ENCODE peak calls at places on chromosome 1, in five cellular contexts. A, X, J, N and W are unnamed samples.

GRCh38 chr1:183548136-183548535 is 42.1 kb downstream of the NCF2 start:
- DNase-seq in A (no peak), X (no peak), J (no peak), N (no peak), W (no peak)

GRCh38 chr1:241513378-241513777 is 6.2 kb downstream of the FH start:
- DNase-seq in A (no peak), X (no peak), J (no peak), N (no peak), W (no peak)

GRCh38 chr1:14976260-14976659 is 177.3 kb upstream of the TMEM51 start:
- DNase-seq in A (no peak), X (no peak), J (no peak), N (no peak), W (no peak)

GRCh38 chr1:24745711-24746582 is 700 bp downstream of the CLIC4 start:
- DNase-seq in A (no peak), X (no peak), J (no peak), N (no peak), W (no peak)

GRCh38 chr1:24946861-24947658 is 17.0 kb upstream of the RUNX3 start:
- DNase-seq in A (peak; percentile 88), X (peak; percentile 68), J (peak; percentile 70), N (no peak), W (peak; percentile 84)

GRCh38 chr1:95554408-95554807 is 320.4 kb downstream of the RWDD3 start:
- DNase-seq in A (no peak), X (no peak), J (no peak), N (no peak), W (no peak)

GRCh38 chr1:53182688-53183276 is 13.8 kb upstream of the CPT2 start:
- DNase-seq in A (no peak), X (no peak), J (no peak), N (no peak), W (no peak)

GRCh38 chr1:173870252-173871075 is 2.3 kb downstream of the ZBTB37 start:
- DNase-seq in A (peak; percentile 27), X (no peak), J (peak; percentile 53), N (no peak), W (peak; percentile 35)

GRCh38 chr1:210222288-210223006 is 10.1 kb upstream of the SERTAD4 start:
- DNase-seq in A (no peak), X (no peak), J (no peak), N (no peak), W (no peak)

GRCh38 chr1:46543382-46543760 is 8.1 kb downstream of the KNCN start:
- DNase-seq in A (no peak), X (no peak), J (no peak), N (no peak), W (no peak)

GRCh38 chr1:28112388-28113311 is 24.2 kb upstream of the EYA3 start:
- DNase-seq in A (no peak), X (peak; percentile 46), J (no peak), N (no peak), W (no peak)

GRCh38 chr1:1614204-1614953 is 921 bp upstream of the MIB2 start:
- DNase-seq in A (no peak), X (peak; percentile 49), J (no peak), N (no peak), W (no peak)

GRCh38 chr1:21913763-21914162 is 23.3 kb downstream of the HSPG2 start:
- DNase-seq in A (no peak), X (no peak), J (no peak), N (no peak), W (no peak)

GRCh38 chr1:161074676-161075368 is 5.1 kb upstream of the ARHGAP30 start:
- DNase-seq in A (no peak), X (peak; percentile 41), J (no peak), N (no peak), W (no peak)

GRCh38 chr1:43639990-43640794 is 9.8 kb upstream of the KDM4A start:
- DNase-seq in A (no peak), X (no peak), J (no peak), N (no peak), W (no peak)

GRCh38 chr1:183544598-183545297 is 45.5 kb downstream of the NCF2 start:
- DNase-seq in A (no peak), X (no peak), J (no peak), N (no peak), W (no peak)

GRCh38 chr1:178037510-178038253 is 56.2 kb upstream of the RASAL2 start:
- DNase-seq in A (no peak), X (peak; percentile 67), J (no peak), N (peak; percentile 86), W (no peak)

GRCh38 chr1:34762474-34763141 is 3.1 kb downstream of the GJB4 start:
- DNase-seq in A (no peak), X (no peak), J (no peak), N (no peak), W (no peak)

GRCh38 chr1:204992499-204992898 is 50.5 kb upstream of the CNTN2 start:
- DNase-seq in A (no peak), X (no peak), J (no peak), N (no peak), W (no peak)

GRCh38 chr1:51301844-51302162 is 28.6 kb downstream of the TTC39A start:
- DNase-seq in A (no peak), X (no peak), J (no peak), N (no peak), W (no peak)
- TF ChIP-seq TAF1 in A (no peak), X (no peak), J (no peak), N (no peak), W (no peak)

DNA sequence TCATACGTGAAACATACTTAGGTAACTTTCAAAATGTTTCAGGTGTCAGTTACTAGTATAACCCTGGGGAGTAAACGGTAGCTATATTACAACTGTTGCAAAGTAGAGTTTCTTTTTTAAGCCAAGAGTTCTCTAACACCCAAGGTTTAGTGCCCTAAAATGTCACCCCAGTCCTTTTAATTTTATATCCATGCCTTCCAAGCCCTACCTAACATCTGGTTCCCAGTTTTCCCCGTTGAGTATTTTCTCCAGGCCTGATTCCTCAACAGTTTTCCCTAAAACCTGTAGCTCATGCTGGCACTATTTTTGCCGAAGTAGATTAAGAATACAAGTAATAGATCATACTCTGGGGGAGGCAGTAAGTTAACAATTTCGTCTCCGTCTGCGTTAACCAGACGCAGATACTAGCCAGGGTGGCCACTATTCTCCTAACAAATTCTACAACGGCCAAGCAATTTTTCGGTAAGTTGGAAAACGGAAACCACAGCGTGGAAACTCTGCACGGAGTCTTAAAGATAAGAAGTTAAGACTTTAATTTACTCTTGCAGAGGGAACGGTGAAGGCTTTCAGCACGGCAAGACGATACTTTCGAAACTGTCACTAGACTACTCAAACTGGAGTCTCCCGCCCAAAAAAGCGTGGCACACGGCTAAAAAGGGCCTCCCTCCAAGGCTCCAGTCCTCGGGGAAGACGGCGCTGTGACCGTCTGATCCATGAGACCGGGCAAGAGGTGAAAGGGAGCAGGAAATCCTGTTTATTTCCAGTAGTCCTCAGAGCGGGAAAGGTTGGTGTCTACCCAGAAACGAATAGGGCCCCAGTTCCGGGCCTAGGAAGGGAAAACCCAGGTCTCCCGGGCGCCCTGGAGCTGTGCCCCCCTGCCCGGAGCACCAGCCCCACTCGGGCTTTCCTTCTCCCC is 945 bp downstream of the SRSF4 start:
- DNase-seq in A (peak; percentile 29), X (no peak), J (no peak), N (no peak), W (no peak)
- TF ChIP-seq POLR2AphosphoS5 in A (no peak), X (no peak), J (no peak), N (no peak), W (no peak)

GRCh38 chr1:228457017-228457395 is 30.2 kb upstream of the RNF187 start:
- DNase-seq in A (no peak), X (no peak), J (no peak), N (no peak), W (no peak)

GRCh38 chr1:228455715-228456114 is 31.5 kb upstream of the RNF187 start:
- DNase-seq in A (no peak), X (no peak), J (no peak), N (no peak), W (no peak)

GRCh38 chr1:228456252-228457016 is 30.7 kb upstream of the RNF187 start:
- DNase-seq in A (no peak), X (no peak), J (no peak), N (no peak), W (no peak)

GRCh38 chr1:228459091-228459993 is 27.8 kb upstream of the RNF187 start:
- DNase-seq in A (peak; percentile 38), X (peak; percentile 18), J (no peak), N (peak; percentile 85), W (peak; percentile 43)

DNA sequence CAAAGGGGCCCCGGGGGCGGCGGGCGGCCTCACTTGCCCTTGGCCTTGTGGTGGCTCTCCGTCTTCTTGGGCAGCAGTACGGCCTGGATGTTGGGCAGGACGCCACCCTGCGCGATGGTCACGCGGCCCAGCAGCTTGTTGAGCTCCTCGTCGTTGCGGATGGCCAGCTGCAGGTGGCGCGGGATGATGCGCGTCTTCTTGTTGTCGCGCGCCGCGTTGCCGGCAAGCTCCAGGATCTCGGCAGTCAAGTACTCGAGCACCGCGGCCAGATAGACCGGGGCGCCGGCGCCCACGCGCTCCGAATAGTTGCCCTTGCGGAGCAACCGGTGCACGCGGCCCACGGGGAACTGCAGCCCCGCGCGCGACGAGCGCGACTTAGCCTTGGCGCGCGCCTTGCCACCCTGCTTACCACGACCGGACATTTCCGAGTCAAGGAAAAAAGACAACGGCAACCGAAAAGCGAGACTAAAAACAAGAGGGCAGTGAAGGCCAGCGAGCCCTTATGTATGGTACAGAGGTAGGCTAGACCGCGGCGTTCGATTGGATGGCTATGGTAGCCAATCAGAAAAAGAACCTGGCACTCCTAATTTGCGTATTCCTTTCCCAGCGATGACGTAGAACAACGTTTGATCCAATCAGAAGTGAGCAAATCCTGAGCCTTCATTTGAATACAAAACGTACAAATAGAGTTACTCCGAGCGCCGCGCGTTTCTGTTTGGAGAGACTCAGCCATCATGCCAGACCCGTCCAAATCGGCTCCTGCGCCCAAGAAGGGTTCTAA is 29.6 kb upstream of the RNF187 start:
- DNase-seq in A (peak; percentile 74), X (no peak), J (peak; percentile 89), N (peak; percentile 94), W (peak; percentile 81)
- TF ChIP-seq POLR2A in A (peak; percentile 90), X (no peak), J (peak; percentile 93), N (peak; percentile 97), W (peak; percentile 90)

GRCh38 chr1:87979079-87979478 is 650.4 kb downstream of the LMO4 start:
- DNase-seq in A (no peak), X (no peak), J (no peak), N (no peak), W (no peak)

GRCh38 chr1:87981810-87982209 is 653.1 kb downstream of the LMO4 start:
- DNase-seq in A (no peak), X (no peak), J (no peak), N (no peak), W (no peak)

GRCh38 chr1:87981386-87981785 is 652.7 kb downstream of the LMO4 start:
- DNase-seq in A (no peak), X (no peak), J (no peak), N (no peak), W (no peak)

GRCh38 chr1:87983841-87984240 is 655.2 kb downstream of the LMO4 start:
- DNase-seq in A (no peak), X (no peak), J (no peak), N (no peak), W (no peak)

GRCh38 chr1:87980494-87980893 is 651.8 kb downstream of the LMO4 start:
- DNase-seq in A (no peak), X (no peak), J (no peak), N (no peak), W (no peak)
- TF ChIP-seq TAF1 in A (no peak), X (no peak), J (no peak), N (no peak), W (no peak)

DNA sequence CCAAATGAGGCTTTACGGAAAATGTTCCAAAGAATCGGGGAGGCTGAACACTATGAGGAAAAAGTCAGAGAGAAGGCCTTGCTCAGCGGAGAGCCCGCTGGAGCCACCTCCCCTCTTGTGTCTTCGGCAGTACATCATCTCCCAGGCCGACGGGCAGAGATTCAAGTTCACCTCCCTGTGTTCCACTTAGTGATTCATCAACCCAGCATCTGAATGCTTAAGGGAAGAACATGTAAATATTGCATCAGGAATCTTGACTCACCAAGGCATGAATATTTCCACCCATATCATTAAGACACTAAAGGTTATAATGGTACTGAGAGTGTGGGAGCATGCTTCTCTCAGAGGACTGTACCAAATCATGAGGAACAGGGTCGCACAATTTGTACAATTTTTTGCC is 172.5 kb downstream of the ST6GALNAC5 start:
- DNase-seq in A (no peak), X (no peak), J (no peak), N (no peak), W (no peak)
- TF ChIP-seq POLR2AphosphoS5 in A (no peak), X (no peak), J (no peak), N (no peak), W (no peak)